ENCODE peak calls at places on chromosomes 3 and 15, in four cellular contexts. One of them, this sample, is unnamed.
A peak's percentile ranks its signal among the peaks of the same experiment; 100 is the strongest.

GRCh38 chr3:187836848-187837770 is 91.8 kb upstream of the BCL6 start:
- DNase-seq in gastrocnemius medialis: no peak
- DNase-seq in CD4-positive, CD25-positive, alpha-beta regulatory T cell: no peak
- DNase-seq in fibroblast of lung: no peak
- DNase-seq in this sample: no peak

GRCh38 chr3:127467386-127467785 is 123.1 kb downstream of the TPRA1 start:
- DNase-seq in fibroblast of lung: no peak
- DNase-seq in CD4-positive, CD25-positive, alpha-beta regulatory T cell: no peak
- DNase-seq in gastrocnemius medialis: no peak
- DNase-seq in this sample: no peak

GRCh38 chr3:17761563-17761962 is 19.1 kb upstream of the TBC1D5 start:
- DNase-seq in gastrocnemius medialis: no peak
- DNase-seq in fibroblast of lung: no peak
- DNase-seq in CD4-positive, CD25-positive, alpha-beta regulatory T cell: no peak
- DNase-seq in this sample: no peak

GRCh38 chr15:74307827-74308642 is 59.4 kb downstream of the CYP11A1 start:
- DNase-seq in gastrocnemius medialis: peak; percentile 35
- DNase-seq in fibroblast of lung: peak; percentile 58
- DNase-seq in CD4-positive, CD25-positive, alpha-beta regulatory T cell: peak; percentile 49
- DNase-seq in this sample: no peak

GRCh38 chr3:9730747-9731205 is 759 bp upstream of the BRPF1 start:
- DNase-seq in CD4-positive, CD25-positive, alpha-beta regulatory T cell: peak; percentile 19
- DNase-seq in gastrocnemius medialis: no peak
- DNase-seq in fibroblast of lung: no peak
- DNase-seq in this sample: no peak

GRCh38 chr15:42151736-42152135 is 4.7 kb downstream of the PLA2G4F start:
- DNase-seq in gastrocnemius medialis: no peak
- DNase-seq in CD4-positive, CD25-positive, alpha-beta regulatory T cell: no peak
- DNase-seq in fibroblast of lung: no peak
- DNase-seq in this sample: no peak

GRCh38 chr15:100732359-100733055 is 130.1 kb downstream of the ASB7 start:
- DNase-seq in CD4-positive, CD25-positive, alpha-beta regulatory T cell: no peak
- DNase-seq in gastrocnemius medialis: no peak
- DNase-seq in fibroblast of lung: no peak
- DNase-seq in this sample: no peak

GRCh38 chr3:43620953-43621405 is 832 bp downstream of the ANO10 start:
- DNase-seq in CD4-positive, CD25-positive, alpha-beta regulatory T cell: peak; percentile 7
- DNase-seq in fibroblast of lung: peak; percentile 26
- DNase-seq in gastrocnemius medialis: no peak
- DNase-seq in this sample: no peak

GRCh38 chr15:25790003-25790660 is 73.0 kb downstream of the ATP10A start:
- DNase-seq in gastrocnemius medialis: peak; percentile 59
- DNase-seq in fibroblast of lung: peak; percentile 84
- DNase-seq in CD4-positive, CD25-positive, alpha-beta regulatory T cell: peak; percentile 26
- DNase-seq in this sample: no peak

GRCh38 chr3:81876826-81877225 is 115.4 kb upstream of the GBE1 start:
- DNase-seq in CD4-positive, CD25-positive, alpha-beta regulatory T cell: no peak
- DNase-seq in gastrocnemius medialis: no peak
- DNase-seq in fibroblast of lung: no peak
- DNase-seq in this sample: no peak

GRCh38 chr3:129919357-129919756 is 25.8 kb upstream of the TMCC1 start:
- DNase-seq in gastrocnemius medialis: no peak
- DNase-seq in fibroblast of lung: no peak
- DNase-seq in CD4-positive, CD25-positive, alpha-beta regulatory T cell: no peak
- DNase-seq in this sample: no peak
- H3K9me3 ChIP-seq in gastrocnemius medialis: peaks cover 20% of the 10 kb centered on the region
- H3K9me3 ChIP-seq in fibroblast of lung: no peaks in the 10 kb centered on the region
- H3K9me3 ChIP-seq in CD4-positive, CD25-positive, alpha-beta regulatory T cell: peaks cover 31% of the 10 kb centered on the region
- H3K9me3 ChIP-seq in this sample: peaks cover 8% of the 10 kb centered on the region

DNA sequence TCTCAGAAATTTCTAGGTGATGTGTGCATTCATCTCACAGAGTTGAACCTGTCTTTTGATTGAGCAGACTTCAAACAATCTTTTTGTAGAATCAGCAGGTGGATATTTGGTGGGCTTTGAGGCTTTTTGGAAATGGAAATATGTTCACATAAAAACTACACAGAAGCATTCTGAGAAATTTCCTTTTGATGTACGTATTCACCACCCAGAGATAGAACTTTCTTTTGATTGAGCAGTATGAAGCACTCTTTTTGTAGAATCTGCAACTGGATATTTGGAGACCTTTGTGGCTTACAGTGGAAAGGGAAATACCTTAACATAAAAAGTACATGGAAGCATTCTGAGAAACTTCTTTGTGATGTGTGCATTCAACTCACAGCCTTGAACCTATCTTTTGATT is 3515.0 kb downstream of the GOLGA6L6 start:
- DNase-seq in fibroblast of lung: no peak
- DNase-seq in gastrocnemius medialis: no peak
- DNase-seq in CD4-positive, CD25-positive, alpha-beta regulatory T cell: no peak
- DNase-seq in this sample: no peak
- H3K9me3 ChIP-seq in fibroblast of lung: no peaks in the 10 kb centered on the region
- H3K9me3 ChIP-seq in gastrocnemius medialis: no peaks in the 10 kb centered on the region
- H3K9me3 ChIP-seq in CD4-positive, CD25-positive, alpha-beta regulatory T cell: peaks cover 6% of the 10 kb centered on the region
- H3K9me3 ChIP-seq in this sample: peaks cover 5% of the 10 kb centered on the region

DNA sequence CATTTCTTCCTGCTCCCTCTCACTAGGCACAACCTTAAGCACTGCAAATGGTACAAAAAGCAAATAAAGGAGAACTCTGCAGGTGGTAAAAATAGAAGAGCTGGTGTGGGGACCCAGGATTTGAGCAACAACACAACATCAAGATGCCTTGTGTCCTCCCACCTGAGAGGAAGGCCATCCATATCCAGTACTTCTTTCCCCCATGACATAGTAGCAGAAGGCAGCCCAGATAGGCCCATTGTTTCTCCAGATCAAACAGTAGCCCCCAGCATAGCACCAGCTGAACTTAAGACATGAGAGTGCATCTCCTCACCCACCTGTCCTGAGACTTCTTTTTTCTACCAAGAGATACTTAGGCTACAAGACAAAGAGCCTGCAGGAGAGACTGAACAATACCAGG is 180.5 kb downstream of the GOLGA6L6 start:
- DNase-seq in CD4-positive, CD25-positive, alpha-beta regulatory T cell: no peak
- DNase-seq in gastrocnemius medialis: no peak
- DNase-seq in fibroblast of lung: no peak
- DNase-seq in this sample: no peak
- H3K9me3 ChIP-seq in CD4-positive, CD25-positive, alpha-beta regulatory T cell: no peaks in the 10 kb centered on the region
- H3K9me3 ChIP-seq in gastrocnemius medialis: no peaks in the 10 kb centered on the region
- H3K9me3 ChIP-seq in fibroblast of lung: peaks cover 4% of the 10 kb centered on the region
- H3K9me3 ChIP-seq in this sample: no peaks in the 10 kb centered on the region

DNA sequence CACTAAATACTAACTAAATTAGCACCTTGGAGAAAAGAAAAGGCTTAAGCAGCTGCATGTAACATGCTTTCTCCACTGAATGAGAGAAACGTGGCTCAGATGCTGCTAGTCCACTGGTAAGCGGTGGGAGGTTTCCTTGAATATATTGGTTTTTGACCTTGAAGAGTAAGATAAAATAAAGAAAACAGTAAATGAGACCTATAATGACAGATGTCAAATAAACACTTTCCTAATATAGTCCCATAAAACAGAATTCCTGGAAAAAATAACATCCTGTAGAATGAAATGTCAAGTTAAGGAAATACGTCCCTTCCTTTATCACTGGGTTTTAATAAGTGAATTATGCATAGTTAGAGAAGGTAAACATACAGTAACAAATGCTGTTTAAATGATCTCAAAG is 215.0 kb downstream of the DPH6 start:
- DNase-seq in gastrocnemius medialis: no peak
- DNase-seq in CD4-positive, CD25-positive, alpha-beta regulatory T cell: no peak
- DNase-seq in fibroblast of lung: no peak
- DNase-seq in this sample: no peak
- H3K9me3 ChIP-seq in gastrocnemius medialis: no peaks in the 10 kb centered on the region
- H3K9me3 ChIP-seq in CD4-positive, CD25-positive, alpha-beta regulatory T cell: no peaks in the 10 kb centered on the region
- H3K9me3 ChIP-seq in fibroblast of lung: no peaks in the 10 kb centered on the region
- H3K9me3 ChIP-seq in this sample: no peaks in the 10 kb centered on the region

GRCh38 chr3:161291191-161291901 is 70.2 kb downstream of the NMD3 start:
- DNase-seq in gastrocnemius medialis: no peak
- DNase-seq in CD4-positive, CD25-positive, alpha-beta regulatory T cell: no peak
- DNase-seq in fibroblast of lung: no peak
- DNase-seq in this sample: no peak

GRCh38 chr3:161296814-161297213 is 74.5 kb downstream of the SPTSSB start:
- DNase-seq in fibroblast of lung: no peak
- DNase-seq in CD4-positive, CD25-positive, alpha-beta regulatory T cell: no peak
- DNase-seq in gastrocnemius medialis: no peak
- DNase-seq in this sample: no peak

GRCh38 chr3:161293381-161293780 is 72.3 kb downstream of the NMD3 start:
- DNase-seq in fibroblast of lung: no peak
- DNase-seq in CD4-positive, CD25-positive, alpha-beta regulatory T cell: no peak
- DNase-seq in gastrocnemius medialis: no peak
- DNase-seq in this sample: no peak

GRCh38 chr3:161295325-161295724 is 74.2 kb downstream of the NMD3 start:
- DNase-seq in fibroblast of lung: no peak
- DNase-seq in gastrocnemius medialis: no peak
- DNase-seq in CD4-positive, CD25-positive, alpha-beta regulatory T cell: no peak
- DNase-seq in this sample: no peak
- H3K9me3 ChIP-seq in fibroblast of lung: no peaks in the 10 kb centered on the region
- H3K9me3 ChIP-seq in gastrocnemius medialis: no peaks in the 10 kb centered on the region
- H3K9me3 ChIP-seq in CD4-positive, CD25-positive, alpha-beta regulatory T cell: peaks cover 6% of the 10 kb centered on the region
- H3K9me3 ChIP-seq in this sample: no peaks in the 10 kb centered on the region

GRCh38 chr15:22229971-22230815 is 149.9 kb downstream of the OR4M2 start:
- DNase-seq in CD4-positive, CD25-positive, alpha-beta regulatory T cell: no peak
- DNase-seq in fibroblast of lung: no peak
- DNase-seq in gastrocnemius medialis: no peak
- DNase-seq in this sample: no peak
- H3K9me3 ChIP-seq in CD4-positive, CD25-positive, alpha-beta regulatory T cell: no peaks in the 10 kb centered on the region
- H3K9me3 ChIP-seq in fibroblast of lung: peaks cover 6% of the 10 kb centered on the region
- H3K9me3 ChIP-seq in gastrocnemius medialis: no peaks in the 10 kb centered on the region
- H3K9me3 ChIP-seq in this sample: no peaks in the 10 kb centered on the region

GRCh38 chr15:20658024-20658423 is 116.4 kb upstream of the GOLGA6L6 start:
- DNase-seq in fibroblast of lung: no peak
- DNase-seq in gastrocnemius medialis: no peak
- DNase-seq in CD4-positive, CD25-positive, alpha-beta regulatory T cell: no peak
- DNase-seq in this sample: no peak

GRCh38 chr15:20659265-20659664 is 117.7 kb upstream of the GOLGA6L6 start:
- DNase-seq in fibroblast of lung: no peak
- DNase-seq in gastrocnemius medialis: no peak
- DNase-seq in CD4-positive, CD25-positive, alpha-beta regulatory T cell: no peak
- DNase-seq in this sample: no peak

GRCh38 chr15:20652914-20653313 is 111.3 kb upstream of the GOLGA6L6 start:
- DNase-seq in fibroblast of lung: no peak
- DNase-seq in CD4-positive, CD25-positive, alpha-beta regulatory T cell: no peak
- DNase-seq in gastrocnemius medialis: no peak
- DNase-seq in this sample: no peak

GRCh38 chr15:20657084-20657483 is 115.5 kb upstream of the GOLGA6L6 start:
- DNase-seq in gastrocnemius medialis: no peak
- DNase-seq in fibroblast of lung: no peak
- DNase-seq in CD4-positive, CD25-positive, alpha-beta regulatory T cell: no peak
- DNase-seq in this sample: no peak
- H3K9me3 ChIP-seq in gastrocnemius medialis: no peaks in the 10 kb centered on the region
- H3K9me3 ChIP-seq in fibroblast of lung: no peaks in the 10 kb centered on the region
- H3K9me3 ChIP-seq in CD4-positive, CD25-positive, alpha-beta regulatory T cell: no peaks in the 10 kb centered on the region
- H3K9me3 ChIP-seq in this sample: no peaks in the 10 kb centered on the region